ENCODE peak calls at places on chromosomes 2 and 18, in nine cellular contexts. One of them, this sample, is unnamed. For H3K4me1, the result is how much of the 10 kb centered on the place peaks cover.

GRCh38 chr18:5455644-5456043 is 88.2 kb downstream of the EPB41L3 start:
- DNase-seq in transverse colon: no peak
- DNase-seq in A549: no peak
- DNase-seq in endothelial cell of umbilical vein: peak
- DNase-seq in sigmoid colon: no peak
- DNase-seq in heart left ventricle: no peak
- DNase-seq in HCT116: no peak
- DNase-seq in prostate gland: no peak
- DNase-seq in breast epithelium: no peak
- DNase-seq in this sample: no peak

GRCh38 chr2:233811732-233812131 is 33.6 kb downstream of the MROH2A start:
- DNase-seq in transverse colon: no peak
- DNase-seq in A549: no peak
- DNase-seq in endothelial cell of umbilical vein: no peak
- DNase-seq in sigmoid colon: peak
- DNase-seq in heart left ventricle: no peak
- DNase-seq in HCT116: no peak
- DNase-seq in prostate gland: no peak
- DNase-seq in breast epithelium: no peak
- DNase-seq in this sample: no peak

GRCh38 chr18:2903006-2903405 is 56.2 kb downstream of the EMILIN2 start:
- DNase-seq in transverse colon: peak
- DNase-seq in A549: no peak
- DNase-seq in endothelial cell of umbilical vein: peak
- DNase-seq in sigmoid colon: peak
- DNase-seq in heart left ventricle: peak
- DNase-seq in HCT116: no peak
- DNase-seq in prostate gland: no peak
- DNase-seq in breast epithelium: no peak
- DNase-seq in this sample: peak

GRCh38 chr18:78703297-78703696 is 276.3 kb upstream of the SALL3 start:
- DNase-seq in transverse colon: no peak
- DNase-seq in A549: no peak
- DNase-seq in endothelial cell of umbilical vein: no peak
- DNase-seq in sigmoid colon: no peak
- DNase-seq in heart left ventricle: no peak
- DNase-seq in HCT116: no peak
- DNase-seq in prostate gland: no peak
- DNase-seq in breast epithelium: no peak
- DNase-seq in this sample: no peak

GRCh38 chr2:222436040-222436413 is 11.7 kb downstream of the SGPP2 start:
- DNase-seq in transverse colon: no peak
- DNase-seq in A549: no peak
- DNase-seq in endothelial cell of umbilical vein: no peak
- DNase-seq in sigmoid colon: no peak
- DNase-seq in heart left ventricle: no peak
- DNase-seq in HCT116: no peak
- DNase-seq in prostate gland: no peak
- DNase-seq in breast epithelium: no peak
- DNase-seq in this sample: no peak

GRCh38 chr2:35454966-35455638 is 900.5 kb upstream of the CRIM1 start:
- DNase-seq in transverse colon: no peak
- DNase-seq in A549: peak
- DNase-seq in endothelial cell of umbilical vein: peak
- DNase-seq in sigmoid colon: no peak
- DNase-seq in heart left ventricle: no peak
- DNase-seq in HCT116: peak
- DNase-seq in prostate gland: no peak
- DNase-seq in breast epithelium: no peak
- DNase-seq in this sample: no peak

GRCh38 chr2:31319391-31320175 is 85.6 kb downstream of the EHD3 start:
- DNase-seq in transverse colon: peak
- DNase-seq in A549: no peak
- DNase-seq in endothelial cell of umbilical vein: peak
- DNase-seq in sigmoid colon: peak
- DNase-seq in heart left ventricle: no peak
- DNase-seq in HCT116: no peak
- DNase-seq in prostate gland: peak
- DNase-seq in breast epithelium: peak
- DNase-seq in this sample: no peak

GRCh38 chr2:8174641-8175257 is 507.1 kb upstream of the ID2 start:
- DNase-seq in transverse colon: no peak
- DNase-seq in A549: no peak
- DNase-seq in endothelial cell of umbilical vein: no peak
- DNase-seq in sigmoid colon: no peak
- DNase-seq in heart left ventricle: no peak
- DNase-seq in HCT116: no peak
- DNase-seq in prostate gland: no peak
- DNase-seq in breast epithelium: no peak
- DNase-seq in this sample: peak

GRCh38 chr2:127704641-127705243 is 3.4 kb downstream of the SFT2D3 start:
- DNase-seq in transverse colon: no peak
- DNase-seq in A549: no peak
- DNase-seq in endothelial cell of umbilical vein: no peak
- DNase-seq in sigmoid colon: no peak
- DNase-seq in heart left ventricle: no peak
- DNase-seq in HCT116: no peak
- DNase-seq in prostate gland: no peak
- DNase-seq in breast epithelium: no peak
- DNase-seq in this sample: no peak

GRCh38 chr2:222903234-222904220 is 42.7 kb downstream of the ACSL3 start:
- DNase-seq in transverse colon: peak
- DNase-seq in A549: peak
- DNase-seq in endothelial cell of umbilical vein: peak
- DNase-seq in sigmoid colon: no peak
- DNase-seq in heart left ventricle: no peak
- DNase-seq in HCT116: no peak
- DNase-seq in prostate gland: peak
- DNase-seq in breast epithelium: no peak
- DNase-seq in this sample: no peak

GRCh38 chr18:445090-445489 is 55.4 kb downstream of the COLEC12 start:
- DNase-seq in transverse colon: no peak
- DNase-seq in A549: no peak
- DNase-seq in endothelial cell of umbilical vein: no peak
- DNase-seq in sigmoid colon: no peak
- DNase-seq in heart left ventricle: no peak
- DNase-seq in HCT116: no peak
- DNase-seq in prostate gland: no peak
- DNase-seq in breast epithelium: no peak
- DNase-seq in this sample: no peak

GRCh38 chr2:45649855-45650806 is 1.3 kb upstream of the PRKCE start:
- DNase-seq in transverse colon: peak
- DNase-seq in A549: peak
- DNase-seq in endothelial cell of umbilical vein: peak
- DNase-seq in sigmoid colon: peak
- DNase-seq in heart left ventricle: peak
- DNase-seq in HCT116: no peak
- DNase-seq in prostate gland: peak
- DNase-seq in breast epithelium: peak
- DNase-seq in this sample: peak

GRCh38 chr2:126988482-126988881 is 89.8 kb downstream of the TEX51 start:
- DNase-seq in transverse colon: no peak
- DNase-seq in A549: no peak
- DNase-seq in endothelial cell of umbilical vein: no peak
- DNase-seq in sigmoid colon: no peak
- DNase-seq in heart left ventricle: no peak
- DNase-seq in HCT116: no peak
- DNase-seq in prostate gland: no peak
- DNase-seq in breast epithelium: no peak
- DNase-seq in this sample: no peak

GRCh38 chr2:160292225-160292624 is 92.2 kb upstream of the ITGB6 start:
- DNase-seq in transverse colon: no peak
- DNase-seq in A549: no peak
- DNase-seq in endothelial cell of umbilical vein: no peak
- DNase-seq in sigmoid colon: no peak
- DNase-seq in heart left ventricle: no peak
- DNase-seq in HCT116: no peak
- DNase-seq in prostate gland: no peak
- DNase-seq in breast epithelium: no peak
- DNase-seq in this sample: no peak

GRCh38 chr2:149799296-149799695 is 211.7 kb upstream of the MMADHC start:
- DNase-seq in transverse colon: no peak
- DNase-seq in A549: no peak
- DNase-seq in endothelial cell of umbilical vein: peak
- DNase-seq in sigmoid colon: no peak
- DNase-seq in heart left ventricle: no peak
- DNase-seq in HCT116: peak
- DNase-seq in prostate gland: no peak
- DNase-seq in breast epithelium: no peak
- DNase-seq in this sample: no peak

GRCh38 chr2:202418511-202418910 is 42.4 kb downstream of the BMPR2 start:
- DNase-seq in transverse colon: no peak
- DNase-seq in A549: no peak
- DNase-seq in endothelial cell of umbilical vein: peak
- DNase-seq in sigmoid colon: no peak
- DNase-seq in heart left ventricle: no peak
- DNase-seq in HCT116: no peak
- DNase-seq in prostate gland: no peak
- DNase-seq in breast epithelium: no peak
- DNase-seq in this sample: no peak

DNA sequence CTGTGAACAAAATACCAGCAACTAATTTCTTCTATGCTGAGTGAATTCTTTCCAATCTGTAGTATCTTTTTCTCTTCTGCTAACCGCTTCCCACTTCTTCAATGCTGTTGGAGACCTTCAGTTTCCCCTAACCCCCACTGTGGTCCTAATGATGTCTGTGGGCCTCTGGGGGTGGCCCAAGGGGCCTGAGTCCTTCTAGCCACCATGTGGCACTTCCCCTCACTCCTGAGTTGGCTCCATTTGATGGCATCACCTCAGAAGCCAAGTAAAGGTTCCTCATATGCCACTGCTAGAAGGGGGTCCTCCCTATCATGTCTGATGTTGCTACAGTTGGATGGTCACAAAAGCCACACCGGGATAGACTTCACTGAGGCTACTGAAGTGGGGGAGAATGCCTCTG is 37.5 kb downstream of the ARHGAP25 start:
- DNase-seq in transverse colon: no peak
- DNase-seq in A549: no peak
- DNase-seq in endothelial cell of umbilical vein: no peak
- DNase-seq in sigmoid colon: no peak
- DNase-seq in heart left ventricle: no peak
- DNase-seq in HCT116: no peak
- DNase-seq in prostate gland: no peak
- DNase-seq in breast epithelium: no peak
- DNase-seq in this sample: no peak
- H3K27ac ChIP-seq in transverse colon: no peak
- H3K27ac ChIP-seq in A549: no peak
- H3K27ac ChIP-seq in endothelial cell of umbilical vein: no peak
- H3K27ac ChIP-seq in sigmoid colon: no peak
- H3K27ac ChIP-seq in heart left ventricle: peak
- H3K27ac ChIP-seq in HCT116: no peak
- H3K27ac ChIP-seq in prostate gland: no peak
- H3K27ac ChIP-seq in breast epithelium: no peak
- H3K27ac ChIP-seq in this sample: no peak

DNA sequence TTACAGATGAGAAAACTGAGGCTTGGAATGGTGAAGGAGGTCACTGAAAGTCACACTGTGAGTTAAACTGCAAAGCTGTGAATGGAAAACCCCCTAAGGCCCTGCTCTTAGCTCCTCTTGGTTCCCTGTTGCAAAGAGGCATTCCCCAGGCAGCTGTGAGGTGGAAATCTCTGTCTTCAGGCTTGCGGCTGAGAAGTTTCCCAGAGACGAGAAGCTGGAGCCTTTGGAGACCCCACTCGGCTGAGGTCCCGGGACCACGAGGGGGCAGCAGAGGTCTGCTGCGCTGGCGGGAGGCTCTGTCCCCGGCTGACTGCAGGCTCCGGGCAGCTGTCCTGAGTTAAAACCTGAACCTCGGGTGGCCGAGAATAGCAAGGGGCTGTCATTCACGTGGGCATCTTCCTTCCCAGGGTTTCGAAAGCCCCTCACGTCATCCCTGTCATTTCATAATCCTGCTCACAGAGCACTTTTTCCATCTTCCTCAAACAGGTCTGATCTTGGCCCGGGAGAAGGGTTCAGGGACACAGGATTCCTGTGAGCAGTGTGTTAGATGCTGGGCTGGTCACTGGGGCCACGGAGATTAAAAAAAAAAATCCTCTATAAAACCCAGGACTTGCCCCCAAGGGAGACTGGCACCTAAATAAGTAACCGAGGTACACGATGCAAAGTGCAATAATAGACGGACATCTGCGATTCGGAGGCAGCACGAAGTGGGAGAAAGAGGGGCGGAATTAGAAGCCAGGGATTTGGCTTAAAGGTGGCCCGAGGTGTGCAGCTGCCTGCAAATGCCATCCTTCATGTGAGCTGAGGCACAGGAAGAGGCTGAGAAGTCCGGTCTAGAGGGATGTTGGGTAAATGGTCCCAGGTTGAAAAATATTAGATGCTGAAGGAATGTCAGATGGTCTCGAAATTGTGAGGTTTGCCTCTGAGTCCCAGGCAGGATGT is 24.6 kb upstream of the ATOH8 start:
- DNase-seq in transverse colon: peak
- DNase-seq in A549: peak
- DNase-seq in endothelial cell of umbilical vein: peak
- DNase-seq in sigmoid colon: peak
- DNase-seq in heart left ventricle: peak
- DNase-seq in HCT116: peak
- DNase-seq in prostate gland: peak
- DNase-seq in breast epithelium: peak
- DNase-seq in this sample: peak
- TF ChIP-seq POLR2A in transverse colon: no peak
- TF ChIP-seq POLR2A in A549: no peak
- TF ChIP-seq POLR2A in endothelial cell of umbilical vein: no peak
- TF ChIP-seq POLR2A in sigmoid colon: no peak
- TF ChIP-seq POLR2A in heart left ventricle: no peak
- TF ChIP-seq POLR2A in HCT116: no peak
- TF ChIP-seq POLR2A in prostate gland: no peak
- TF ChIP-seq POLR2A in breast epithelium: no peak
- TF ChIP-seq POLR2A in this sample: no peak

GRCh38 chr2:26584191-26584590 is 57.0 kb downstream of the CIB4 start:
- DNase-seq in transverse colon: no peak
- DNase-seq in A549: no peak
- DNase-seq in endothelial cell of umbilical vein: no peak
- DNase-seq in sigmoid colon: no peak
- DNase-seq in heart left ventricle: no peak
- DNase-seq in HCT116: no peak
- DNase-seq in prostate gland: no peak
- DNase-seq in breast epithelium: no peak
- DNase-seq in this sample: no peak
- H3K4me1 ChIP-seq in transverse colon: under half
- H3K4me1 ChIP-seq in A549: under half
- H3K4me1 ChIP-seq in endothelial cell of umbilical vein: under half
- H3K4me1 ChIP-seq in sigmoid colon: under half
- H3K4me1 ChIP-seq in heart left ventricle: under half
- H3K4me1 ChIP-seq in HCT116: under half
- H3K4me1 ChIP-seq in prostate gland: under half
- H3K4me1 ChIP-seq in breast epithelium: under half
- H3K4me1 ChIP-seq in this sample: under half

DNA sequence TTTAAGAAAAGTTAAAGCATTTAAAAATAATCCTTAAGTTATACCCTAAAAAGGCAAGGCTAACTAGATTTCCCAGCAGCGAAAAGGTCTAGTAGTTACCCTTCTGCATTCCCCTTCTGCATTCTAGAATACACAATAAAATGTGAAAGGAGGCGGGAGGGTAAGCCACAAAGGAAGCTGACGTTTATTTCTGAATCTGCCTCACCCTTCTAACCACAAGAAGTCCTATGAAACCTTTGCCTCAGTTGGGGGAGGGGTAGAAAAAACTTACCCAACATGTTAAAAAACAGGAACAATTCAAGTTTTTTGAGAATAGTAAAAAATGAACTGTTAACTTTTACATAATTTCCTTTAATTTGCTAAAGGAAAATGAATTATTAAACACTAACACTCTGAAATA is 11.3 kb downstream of the STK17B start:
- DNase-seq in transverse colon: peak
- DNase-seq in A549: no peak
- DNase-seq in endothelial cell of umbilical vein: peak
- DNase-seq in sigmoid colon: no peak
- DNase-seq in heart left ventricle: no peak
- DNase-seq in HCT116: peak
- DNase-seq in prostate gland: peak
- DNase-seq in breast epithelium: peak
- DNase-seq in this sample: no peak
- H3K27ac ChIP-seq in transverse colon: peak
- H3K27ac ChIP-seq in A549: no peak
- H3K27ac ChIP-seq in endothelial cell of umbilical vein: peak
- H3K27ac ChIP-seq in sigmoid colon: no peak
- H3K27ac ChIP-seq in heart left ventricle: peak
- H3K27ac ChIP-seq in HCT116: no peak
- H3K27ac ChIP-seq in prostate gland: no peak
- H3K27ac ChIP-seq in breast epithelium: no peak
- H3K27ac ChIP-seq in this sample: no peak